ENCODE peak calls at places on chromosome 2, in five cellular contexts. Q is naive thymus-derived CD4-positive, alpha-beta T cell; W is effector memory CD4-positive, alpha-beta T cell; C is foreskin fibroblast; G is CD8-positive, alpha-beta T cell. N is an unnamed sample.

GRCh38 chr2:119820275-119820674 is 60.6 kb downstream of the PTPN4 start:
- DNase-seq in Q (no peak), W (no peak), C (peak; percentile 68), G (no peak), N (peak; percentile 94)

GRCh38 chr2:28343971-28344715 is 48.5 kb upstream of the FOSL2 start:
- DNase-seq in Q (no peak), W (no peak), C (no peak), G (no peak), N (no peak)

GRCh38 chr2:74498500-74499268 is 719 bp downstream of the LBX2 start:
- DNase-seq in Q (no peak), W (no peak), C (no peak), G (no peak), N (no peak)

GRCh38 chr2:48283870-48284269 is 246.1 kb upstream of the STON1 start:
- DNase-seq in Q (no peak), W (no peak), C (no peak), G (no peak), N (no peak)

GRCh38 chr2:188940171-188940570 is 34.0 kb upstream of the COL3A1 start:
- DNase-seq in Q (no peak), W (no peak), C (no peak), G (no peak), N (no peak)

GRCh38 chr2:171509945-171510731 is 12.1 kb upstream of the CYBRD1 start:
- DNase-seq in Q (no peak), W (no peak), C (no peak), G (no peak), N (no peak)

GRCh38 chr2:188976545-188977268 is 2.5 kb downstream of the COL3A1 start:
- DNase-seq in Q (no peak), W (no peak), C (no peak), G (no peak), N (no peak)

GRCh38 chr2:55567298-55567697 is 47.8 kb downstream of the CFAP36 start:
- DNase-seq in Q (no peak), W (no peak), C (no peak), G (no peak), N (no peak)

GRCh38 chr2:106193491-106193976 is 567 bp downstream of the UXS1 start:
- DNase-seq in Q (no peak), W (no peak), C (no peak), G (no peak), N (no peak)

GRCh38 chr2:201070966-201071304 is 536 bp downstream of the HYCC2 start:
- DNase-seq in Q (peak; percentile 3), W (no peak), C (no peak), G (no peak), N (no peak)

GRCh38 chr2:78162202-78162601 is 640.0 kb upstream of the LRRTM4 start:
- DNase-seq in Q (no peak), W (no peak), C (no peak), G (no peak), N (no peak)

GRCh38 chr2:44949329-44950151 is 8.0 kb downstream of the SIX3 start:
- DNase-seq in Q (no peak), W (no peak), C (no peak), G (no peak), N (no peak)

GRCh38 chr2:128535928-128536327 is 217.3 kb upstream of the HS6ST1 start:
- DNase-seq in Q (no peak), W (no peak), C (peak; percentile 81), G (no peak), N (peak; percentile 56)

GRCh38 chr2:99613992-99614391 is 124.2 kb upstream of the REV1 start:
- DNase-seq in Q (no peak), W (no peak), C (no peak), G (no peak), N (no peak)

GRCh38 chr2:130836501-130837174 is at the start of gene ARHGEF4:
- DNase-seq in Q (no peak), W (no peak), C (no peak), G (no peak), N (no peak)

GRCh38 chr2:78237704-78238103 is 715.5 kb upstream of the LRRTM4 start:
- DNase-seq in Q (no peak), W (no peak), C (no peak), G (no peak), N (no peak)

GRCh38 chr2:196242131-196242620 is 70.8 kb upstream of the STK17B start:
- DNase-seq in Q (peak; percentile 76), W (no peak), C (peak; percentile 36), G (no peak), N (no peak)

GRCh38 chr2:187581125-187581896 is 27.1 kb upstream of the TFPI start:
- DNase-seq in Q (peak; percentile 37), W (no peak), C (peak; percentile 35), G (no peak), N (peak; percentile 13)

GRCh38 chr2:197677483-197677882 is 2.1 kb upstream of the RFTN2 start:
- DNase-seq in Q (no peak), W (no peak), C (no peak), G (no peak), N (peak; percentile 19)

GRCh38 chr2:223537669-223538601 is 64.2 kb downstream of the SCG2 start:
- DNase-seq in Q (no peak), W (no peak), C (no peak), G (no peak), N (no peak)

GRCh38 chr2:27911458-27912210 is 21.1 kb downstream of the BABAM2 start:
- DNase-seq in Q (no peak), W (no peak), C (no peak), G (no peak), N (no peak)

GRCh38 chr2:48162742-48163141 is 256.4 kb upstream of the FBXO11 start:
- DNase-seq in Q (no peak), W (no peak), C (no peak), G (no peak), N (no peak)

GRCh38 chr2:233053928-233054774 is 6.0 kb upstream of the INPP5D start:
- DNase-seq in Q (peak; percentile 57), W (peak; percentile 56), C (peak; percentile 21), G (peak; percentile 84), N (no peak)

GRCh38 chr2:207202645-207203044 is 36.9 kb upstream of the KLF7 start:
- DNase-seq in Q (no peak), W (no peak), C (peak; percentile 26), G (no peak), N (no peak)

GRCh38 chr2:216774180-216774579 is 78.8 kb upstream of the IGFBP5 start:
- DNase-seq in Q (no peak), W (no peak), C (no peak), G (no peak), N (no peak)

GRCh38 chr2:180840641-180841040 is 139.8 kb upstream of the UBE2E3 start:
- DNase-seq in Q (no peak), W (no peak), C (no peak), G (no peak), N (no peak)

GRCh38 chr2:6068441-6068935 is 376.3 kb downstream of the SOX11 start:
- DNase-seq in Q (no peak), W (no peak), C (no peak), G (no peak), N (no peak)

GRCh38 chr2:195672674-195673073 is 15.6 kb downstream of the SLC39A10 start:
- DNase-seq in Q (no peak), W (no peak), C (no peak), G (no peak), N (no peak)

GRCh38 chr2:131031431-131031841 is 61.8 kb downstream of the FAM168B start:
- DNase-seq in Q (no peak), W (no peak), C (no peak), G (no peak), N (no peak)

GRCh38 chr2:152354069-152354755 is 19.2 kb downstream of the FMNL2 start:
- DNase-seq in Q (no peak), W (no peak), C (no peak), G (no peak), N (no peak)

GRCh38 chr2:71224457-71224856 is 2.4 kb downstream of the PAIP2B start:
- DNase-seq in Q (no peak), W (no peak), C (no peak), G (no peak), N (no peak)
- H3K4me3 ChIP-seq in Q (no peak overlapping the region), W (no peak overlapping the region), C (no peak overlapping the region), G (no peak overlapping the region), N (no peak overlapping the region)

DNA sequence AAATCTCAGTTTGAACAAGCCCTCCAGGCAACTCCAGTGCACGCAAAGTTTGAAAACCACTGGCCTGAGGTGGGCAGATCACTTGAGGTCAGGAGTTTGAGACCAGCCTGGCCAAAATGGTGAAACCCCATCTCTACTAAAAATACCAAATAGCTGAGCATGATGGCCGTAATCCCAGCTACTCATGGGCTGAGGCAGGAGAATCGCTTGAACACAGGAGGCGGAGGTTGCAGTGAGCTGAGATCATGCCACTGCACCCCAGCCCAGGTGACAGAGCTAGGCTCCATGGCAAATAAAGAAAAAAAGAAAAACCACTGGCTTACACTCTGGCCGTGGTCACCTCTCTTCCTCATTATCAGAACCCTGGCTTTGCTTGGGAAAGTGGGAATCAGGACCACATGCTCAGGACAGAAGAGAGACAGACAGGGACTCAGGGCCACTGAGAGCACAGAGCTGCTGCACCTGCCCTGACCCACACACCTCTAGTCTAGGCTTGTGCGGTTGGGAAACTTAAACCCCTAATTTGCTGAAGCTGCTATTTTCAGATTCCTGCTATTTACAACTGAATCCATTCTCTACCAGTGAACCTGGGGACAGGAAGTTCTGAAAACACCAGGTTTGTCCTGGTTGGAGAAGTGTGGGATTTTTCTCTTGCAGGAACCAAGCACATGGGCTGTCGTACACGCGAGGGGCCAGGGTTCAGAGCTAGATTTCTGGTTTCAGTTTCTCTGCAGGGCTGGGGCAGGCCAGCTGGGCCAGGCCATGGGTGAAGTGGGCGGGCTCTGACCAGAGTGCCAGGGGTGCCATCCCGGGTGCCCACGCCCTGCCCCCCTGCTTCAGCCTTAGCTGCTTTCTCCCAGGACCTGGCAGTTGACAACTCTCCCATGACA is 51.6 kb upstream of the SLC1A4 start:
- DNase-seq in Q (no peak), W (no peak), C (no peak), G (no peak), N (no peak)
- H3K4me3 ChIP-seq in Q (no peak overlapping the region), W (no peak overlapping the region), C (no peak overlapping the region), G (no peak overlapping the region), N (no peak overlapping the region)

GRCh38 chr2:218875692-218876246 is 4.9 kb upstream of the WNT10A start:
- DNase-seq in Q (no peak), W (no peak), C (no peak), G (no peak), N (no peak)
- H3K4me3 ChIP-seq in Q (no peak overlapping the region), W (no peak overlapping the region), C (no peak overlapping the region), G (no peak overlapping the region), N (no peak overlapping the region)

DNA sequence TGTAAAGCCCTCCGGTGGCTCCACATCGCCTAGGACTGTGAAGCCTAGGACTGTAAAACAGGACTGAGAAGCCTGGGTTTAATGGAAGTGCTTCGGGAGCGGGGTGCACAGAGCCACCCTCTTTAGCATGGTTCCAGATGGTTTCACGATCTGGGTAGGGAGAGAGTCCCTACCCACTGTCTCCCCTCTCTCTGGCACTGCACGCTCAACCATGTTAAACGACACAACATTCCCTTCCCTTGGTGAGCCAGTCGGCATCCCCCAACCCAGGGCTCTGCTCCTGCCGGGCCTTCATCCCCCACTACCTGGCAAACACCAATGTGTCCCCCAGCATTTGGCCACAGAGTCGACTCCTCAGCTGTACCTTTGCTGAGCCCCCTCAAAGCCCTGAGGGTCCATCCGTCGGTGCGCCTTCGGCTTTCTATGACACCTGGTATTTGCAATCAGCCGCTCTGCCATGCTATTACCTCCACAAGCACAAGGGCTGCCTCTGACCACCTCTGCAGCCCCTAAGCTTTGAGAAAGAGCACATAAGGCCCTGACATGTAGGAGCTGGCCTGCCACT is 1.1 kb downstream of the COPS9 start:
- DNase-seq in Q (no peak), W (no peak), C (no peak), G (peak; percentile 47), N (no peak)
- H3K4me3 ChIP-seq in Q (peak overlapping the region; percentile 95), W (peak overlapping the region; percentile 97), C (peak overlapping the region; percentile 90), G (peak overlapping the region; percentile 93), N (peak overlapping the region; percentile 90)